ENCODE peak calls at places on chromosomes 11 and 22, in nine cellular contexts. G is GM23248, Q is PC-3, R is Karpas-422, M is endothelial cell of umbilical vein, Y is HCT116, H is A549, S is IMR-90, X is fibroblast of lung. E is an unnamed sample.

GRCh38 chr22:34427436-34427835 is 507.2 kb upstream of the LARGE1 start:
- DNase-seq in G (no peak), Q (no peak), R (no peak), M (no peak), Y (no peak), H (no peak), S (no peak), X (no peak), E (no peak)

GRCh38 chr11:47587039-47587675 is 679 bp downstream of the FAM180B start:
- DNase-seq in G (no peak), Q (no peak), R (no peak), M (no peak), Y (no peak), H (no peak), S (no peak), X (no peak), E (no peak)

GRCh38 chr11:9060700-9061111 is 30.7 kb downstream of the SCUBE2 start:
- DNase-seq in G (no peak), Q (peak), R (peak), M (no peak), Y (no peak), H (peak), S (no peak), X (no peak), E (peak)

GRCh38 chr11:120191058-120191457 is 19.8 kb upstream of the OAF start:
- DNase-seq in G (no peak), Q (no peak), R (no peak), M (no peak), Y (no peak), H (no peak), S (no peak), X (no peak), E (no peak)

GRCh38 chr11:46003647-46004046 is 81.2 kb downstream of the LARGE2 start:
- DNase-seq in G (peak), Q (peak), R (peak), M (no peak), Y (no peak), H (no peak), S (peak), X (peak), E (no peak)

GRCh38 chr11:91296628-91297027 is 928.0 kb upstream of the FAT3 start:
- DNase-seq in G (no peak), Q (peak), R (no peak), M (no peak), Y (no peak), H (no peak), S (peak), X (no peak), E (no peak)

GRCh38 chr11:70073188-70073817 is 4.8 kb upstream of the ANO1 start:
- DNase-seq in G (peak), Q (no peak), R (no peak), M (peak), Y (no peak), H (no peak), S (peak), X (peak), E (peak)

GRCh38 chr11:69890476-69890875 is 71.3 kb upstream of the FGF3 start:
- DNase-seq in G (no peak), Q (no peak), R (no peak), M (no peak), Y (no peak), H (no peak), S (no peak), X (no peak), E (no peak)

GRCh38 chr22:29070490-29070889 is 2.3 kb upstream of the KREMEN1 start:
- DNase-seq in G (no peak), Q (no peak), R (no peak), M (no peak), Y (no peak), H (no peak), S (no peak), X (no peak), E (no peak)
- H3K4me2 ChIP-seq in G (no peak), Q (no peak), R (no peak), M (no peak), Y (peak), H (no peak), S (no peak), X (no peak), E (no peak)

DNA sequence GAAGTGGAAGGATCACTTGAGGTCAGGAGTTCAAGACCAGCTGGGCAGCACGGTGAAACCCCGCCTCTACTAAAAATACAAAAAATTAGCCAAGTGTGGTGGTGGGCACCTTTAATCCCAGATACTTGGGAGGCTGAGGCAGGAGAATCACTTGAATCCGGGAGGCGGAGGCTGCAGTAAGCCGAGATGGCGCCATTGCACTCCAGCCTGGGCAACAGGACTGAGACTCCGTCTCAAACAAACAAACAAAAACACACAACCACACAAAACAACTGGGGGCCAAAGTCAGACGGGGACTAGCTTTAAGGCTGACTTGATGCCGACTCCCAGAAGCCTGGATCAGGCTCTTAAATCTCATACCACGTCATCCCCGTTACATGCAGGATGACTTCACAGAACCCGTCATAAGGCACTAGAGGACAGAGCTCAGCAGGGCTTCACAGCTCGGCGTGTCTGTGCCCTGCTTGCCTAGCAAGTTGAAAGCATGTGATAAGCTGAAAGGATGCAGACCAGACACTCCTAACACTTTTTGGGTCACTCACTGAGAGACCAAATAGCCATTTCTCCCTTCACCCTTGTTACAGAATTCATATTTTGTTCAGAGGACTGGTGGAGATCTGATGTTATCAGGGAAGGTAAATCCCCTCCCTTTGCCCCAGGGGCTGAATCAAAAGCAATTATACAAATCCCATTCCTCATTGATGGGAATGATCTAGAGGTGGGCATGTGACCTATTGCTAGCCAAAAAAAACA is 65.5 kb downstream of the GAB2 start:
- DNase-seq in G (no peak), Q (no peak), R (no peak), M (no peak), Y (no peak), H (no peak), S (no peak), X (no peak), E (no peak)
- H3K4me2 ChIP-seq in G (no peak), Q (no peak), R (no peak), M (no peak), Y (no peak), H (no peak), S (no peak), X (no peak), E (no peak)

DNA sequence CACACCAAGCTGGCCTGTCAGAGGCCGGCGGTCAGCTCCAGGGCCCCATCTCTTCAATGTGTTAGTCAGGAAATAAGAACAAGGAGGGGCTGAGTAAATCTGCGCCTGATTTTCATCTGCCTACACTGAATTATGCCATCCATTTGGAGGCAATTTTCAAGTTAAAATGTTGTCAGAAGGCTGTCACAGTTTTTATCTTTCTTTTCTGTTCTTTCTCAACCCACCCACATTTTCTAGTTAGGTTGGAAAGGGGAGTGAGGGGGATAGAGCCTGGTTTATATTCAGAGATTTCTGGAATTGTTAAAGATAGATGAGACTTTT is 18.9 kb downstream of the ADORA2A start:
- DNase-seq in G (no peak), Q (no peak), R (no peak), M (no peak), Y (no peak), H (no peak), S (no peak), X (no peak), E (no peak)
- H3K4me2 ChIP-seq in G (no peak), Q (no peak), R (no peak), M (no peak), Y (no peak), H (no peak), S (no peak), X (no peak), E (no peak)

DNA sequence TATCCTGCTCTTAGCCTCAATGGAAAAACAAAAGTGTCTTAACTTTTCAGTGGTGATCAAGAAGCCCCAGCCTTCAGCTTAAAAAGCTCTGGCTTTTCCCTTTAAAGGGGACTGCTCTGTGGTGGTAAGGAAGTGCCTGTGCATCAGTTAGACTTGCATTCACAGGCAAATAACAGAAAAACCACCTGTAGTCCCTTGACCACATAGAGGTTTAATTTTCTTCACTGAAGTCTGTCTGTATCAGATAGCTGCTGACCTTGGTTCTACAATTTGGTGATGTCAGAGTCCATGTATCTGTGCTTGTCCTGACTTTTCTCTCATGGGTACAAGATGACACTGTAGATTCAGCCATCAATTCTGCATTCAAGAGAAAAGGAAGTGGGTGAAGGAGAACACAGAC is 43.0 kb upstream of the RDX start:
- DNase-seq in G (no peak), Q (no peak), R (no peak), M (no peak), Y (no peak), H (no peak), S (no peak), X (no peak), E (no peak)
- H3K4me2 ChIP-seq in G (no peak), Q (no peak), R (no peak), M (no peak), Y (no peak), H (no peak), S (no peak), X (no peak), E (no peak)

DNA sequence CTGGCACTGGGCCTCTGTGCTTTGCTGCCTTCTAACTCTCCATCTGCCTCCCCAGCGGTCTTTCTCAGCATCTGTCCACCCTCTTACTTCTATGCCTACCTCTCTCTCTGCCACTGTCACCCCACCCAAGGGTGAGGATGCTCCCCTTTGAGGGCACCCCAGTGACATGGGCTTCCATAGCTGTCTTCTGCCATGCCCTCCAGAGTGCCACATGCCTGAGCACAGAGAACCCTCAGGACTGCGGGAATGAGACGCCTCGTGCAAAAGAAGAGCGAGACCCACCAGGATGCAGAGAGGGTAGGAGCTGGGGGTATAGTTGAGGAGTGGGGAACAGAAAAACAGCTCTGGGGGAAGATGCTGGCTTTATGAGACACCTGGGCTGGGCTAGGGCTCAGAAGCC is 64.3 kb downstream of the BTG4 start:
- DNase-seq in G (no peak), Q (no peak), R (no peak), M (no peak), Y (no peak), H (no peak), S (no peak), X (no peak), E (no peak)
- H3K4me2 ChIP-seq in G (no peak), Q (no peak), R (no peak), M (no peak), Y (no peak), H (no peak), S (no peak), X (no peak), E (no peak)

GRCh38 chr11:73818838-73819237 is 31.2 kb downstream of the MRPL48 start:
- DNase-seq in G (peak), Q (no peak), R (no peak), M (peak), Y (no peak), H (no peak), S (peak), X (peak), E (no peak)
- H3K4me2 ChIP-seq in G (peak), Q (no peak), R (no peak), M (peak), Y (no peak), H (no peak), S (no peak), X (no peak), E (no peak)

GRCh38 chr11:111938687-111939160 is 1.6 kb downstream of the DIXDC1 start:
- DNase-seq in G (peak), Q (peak), R (no peak), M (peak), Y (no peak), H (no peak), S (peak), X (peak), E (peak)
- H3K4me2 ChIP-seq in G (peak), Q (peak), R (peak), M (peak), Y (no peak), H (peak), S (peak), X (peak), E (peak)

DNA sequence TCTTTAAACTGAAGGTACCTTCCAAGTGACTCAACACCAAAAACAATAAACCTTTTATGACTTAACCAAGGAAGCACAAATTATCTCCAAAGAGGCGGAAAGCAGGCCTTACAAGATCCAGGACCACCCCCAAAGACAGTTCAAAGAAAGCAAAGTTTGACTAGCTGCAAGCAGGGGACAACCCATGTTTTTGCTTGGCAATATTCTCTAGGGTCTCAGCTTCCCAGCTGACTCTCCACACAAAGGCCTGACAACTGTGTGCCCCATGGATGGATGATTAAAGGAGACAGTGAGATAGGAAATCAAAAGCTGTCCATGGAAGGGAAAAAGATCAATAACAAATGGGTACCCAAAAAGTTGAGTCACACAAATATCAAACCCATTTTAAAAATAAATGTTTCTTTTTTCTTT is 232.2 kb downstream of the DDX10 start:
- DNase-seq in G (no peak), Q (peak), R (no peak), M (peak), Y (peak), H (no peak), S (peak), X (peak), E (no peak)
- H3K4me2 ChIP-seq in G (no peak), Q (peak), R (no peak), M (peak), Y (peak), H (peak), S (peak), X (no peak), E (no peak)

E was measured in H9.